ENCODE peak calls at places on chromosomes 13 and 19, in six cellular contexts. A, Z, O, S, T and Y are unnamed samples.
A peak's percentile ranks its signal among the peaks of the same experiment; 100 is the strongest.

GRCh38 chr13:100540621-100541020 is 48.0 kb downstream of the GGACT start:
- DNase-seq in A (peak; percentile 14), Z (no peak), S (no peak), O (no peak), T (no peak), Y (no peak)

GRCh38 chr19:39679791-39680168 is 24.1 kb downstream of the LGALS16 start:
- DNase-seq in O (no peak), T (no peak), A (no peak), Z (no peak), S (no peak), Y (no peak)

GRCh38 chr13:109868583-109869311 is 82.4 kb upstream of the IRS2 start:
- DNase-seq in S (no peak), T (peak; percentile 14), Z (no peak), A (no peak), O (no peak), Y (peak; percentile 86)

GRCh38 chr13:86757236-86757978 is 913.8 kb upstream of the SLITRK5 start:
- DNase-seq in A (no peak), Z (no peak), O (no peak), S (peak; percentile 6), T (no peak), Y (peak; percentile 0)

GRCh38 chr19:23817519-23817918 is 58.8 kb upstream of the ZNF681 start:
- DNase-seq in A (peak; percentile 27), T (peak; percentile 22), Z (no peak), S (peak; percentile 77), O (peak; percentile 35), Y (peak; percentile 12)

GRCh38 chr13:48066310-48066989 is 28.5 kb downstream of the MED4 start:
- DNase-seq in O (no peak), S (no peak), T (peak; percentile 49), A (no peak), Z (no peak), Y (no peak)

GRCh38 chr13:78743972-78744371 is 85.0 kb upstream of the OBI1 start:
- DNase-seq in O (no peak), S (no peak), T (no peak), A (no peak), Z (no peak), Y (no peak)

GRCh38 chr13:50685491-50685890 is 158.0 kb downstream of the DLEU7 start:
- DNase-seq in Z (peak; percentile 75), S (peak; percentile 29), A (peak; percentile 50), T (peak; percentile 21), O (peak; percentile 43), Y (peak; percentile 7)

GRCh38 chr13:66037096-66037495 is 1193.0 kb downstream of the PCDH9 start:
- DNase-seq in O (no peak), Z (no peak), T (no peak), A (no peak), S (no peak), Y (no peak)
- H3K27ac ChIP-seq in O (no peak overlapping the region), Z (no peak overlapping the region), T (no peak overlapping the region), A (no peak overlapping the region), S (no peak overlapping the region), Y (no peak overlapping the region)

GRCh38 chr19:6668696-6669095 is 1.3 kb downstream of the TNFSF14 start:
- DNase-seq in O (no peak), T (no peak), Z (no peak), A (no peak), S (no peak), Y (no peak)
- H3K4me3 ChIP-seq in O (no peak overlapping the region), T (no peak overlapping the region), Z (no peak overlapping the region), A (peak overlapping the region; percentile 13), S (no peak overlapping the region), Y (peak overlapping the region; percentile 46)

DNA sequence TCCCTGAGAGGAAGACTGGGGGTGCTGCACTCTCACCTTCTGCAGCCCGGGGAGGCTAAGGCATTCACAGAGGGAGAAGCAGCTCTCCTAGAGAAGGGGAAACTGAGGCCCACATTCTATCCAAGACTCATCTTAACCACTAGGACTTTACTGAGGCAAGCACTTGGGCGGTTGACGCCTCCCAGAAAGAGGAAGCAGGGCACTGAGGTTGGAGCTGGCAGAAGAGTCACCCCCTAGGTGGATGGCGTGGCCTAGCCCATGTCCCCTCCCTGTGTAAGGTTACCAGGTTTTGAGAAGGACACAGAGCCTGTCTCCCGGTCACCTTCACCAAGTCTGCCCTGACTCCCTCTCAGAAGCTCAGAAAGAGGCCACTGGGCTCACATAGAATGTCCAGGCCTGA is 2.7 kb downstream of the S1PR2 start:
- DNase-seq in A (no peak), Z (no peak), O (no peak), S (no peak), T (no peak), Y (no peak)
- H3K4me1 ChIP-seq in A (no peaks in the 10 kb centered on the region), Z (peaks cover 8% of the 10 kb centered on the region), O (no peaks in the 10 kb centered on the region), S (no peaks in the 10 kb centered on the region), T (peaks cover 16% of the 10 kb centered on the region), Y (no peaks in the 10 kb centered on the region)

DNA sequence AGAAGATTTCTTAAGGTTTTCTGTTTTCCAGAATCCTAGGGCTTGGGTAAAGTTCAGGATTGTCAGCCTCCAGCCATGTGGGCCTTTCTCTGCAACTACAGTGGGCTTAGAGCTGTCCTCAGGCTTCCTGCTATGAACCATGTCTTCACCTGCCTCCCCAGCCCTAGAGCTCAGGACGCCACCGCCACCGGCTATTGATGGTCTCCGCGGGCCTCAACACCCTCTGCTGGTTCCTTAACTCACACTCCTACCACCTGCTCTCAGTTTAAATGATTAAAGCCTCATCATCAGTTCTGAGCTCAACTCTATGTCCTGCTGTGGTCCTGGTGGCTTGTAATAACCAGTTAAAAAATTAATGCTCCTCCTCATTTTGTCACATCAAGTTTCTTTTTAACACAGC is 221.0 kb downstream of the EFNB2 start:
- DNase-seq in Z (no peak), A (no peak), S (peak; percentile 49), T (no peak), O (no peak), Y (no peak)
- H3K27ac ChIP-seq in Z (no peak overlapping the region), A (no peak overlapping the region), S (no peak overlapping the region), T (no peak overlapping the region), O (no peak overlapping the region), Y (no peak overlapping the region)